ENCODE peak calls at places on chromosomes 2 and 18, in seven cellular contexts. One of them, this sample, is unnamed.

GRCh38 chr2:169653636-169654035 is 40.6 kb downstream of the CFAP210 start:
- DNase-seq in T-cell: no peak
- DNase-seq in G401: no peak
- DNase-seq in brain microvascular endothelial cell: no peak
- DNase-seq in fibroblast of the conjunctiva: no peak
- DNase-seq in nephron progenitor cell: no peak
- DNase-seq in Daoy: peak; percentile 7
- DNase-seq in this sample: no peak

GRCh38 chr2:162245737-162246136 is 2.5 kb upstream of the FAP start:
- DNase-seq in T-cell: no peak
- DNase-seq in G401: no peak
- DNase-seq in Daoy: peak; percentile 30
- DNase-seq in nephron progenitor cell: no peak
- DNase-seq in fibroblast of the conjunctiva: peak; percentile 48
- DNase-seq in brain microvascular endothelial cell: peak; percentile 75
- DNase-seq in this sample: no peak

GRCh38 chr2:239225921-239226561 is 174.8 kb downstream of the HDAC4 start:
- DNase-seq in nephron progenitor cell: no peak
- DNase-seq in fibroblast of the conjunctiva: peak; percentile 34
- DNase-seq in T-cell: no peak
- DNase-seq in Daoy: no peak
- DNase-seq in brain microvascular endothelial cell: peak; percentile 32
- DNase-seq in G401: no peak
- DNase-seq in this sample: peak; percentile 74

GRCh38 chr2:226366920-226367319 is 432.7 kb downstream of the IRS1 start:
- DNase-seq in brain microvascular endothelial cell: no peak
- DNase-seq in T-cell: no peak
- DNase-seq in nephron progenitor cell: no peak
- DNase-seq in Daoy: no peak
- DNase-seq in G401: no peak
- DNase-seq in fibroblast of the conjunctiva: no peak
- DNase-seq in this sample: no peak

GRCh38 chr18:59345556-59345955 is 13.5 kb downstream of the LMAN1 start:
- DNase-seq in Daoy: no peak
- DNase-seq in fibroblast of the conjunctiva: no peak
- DNase-seq in G401: no peak
- DNase-seq in nephron progenitor cell: no peak
- DNase-seq in brain microvascular endothelial cell: no peak
- DNase-seq in T-cell: no peak
- DNase-seq in this sample: no peak

GRCh38 chr2:32772623-32773221 is 144.9 kb downstream of the TTC27 start:
- DNase-seq in brain microvascular endothelial cell: peak; percentile 31
- DNase-seq in G401: peak; percentile 39
- DNase-seq in nephron progenitor cell: peak; percentile 30
- DNase-seq in Daoy: peak; percentile 33
- DNase-seq in T-cell: no peak
- DNase-seq in fibroblast of the conjunctiva: peak; percentile 63
- DNase-seq in this sample: peak; percentile 55

GRCh38 chr2:55901322-55901721 is 22.3 kb downstream of the EFEMP1 start:
- DNase-seq in T-cell: no peak
- DNase-seq in nephron progenitor cell: no peak
- DNase-seq in fibroblast of the conjunctiva: peak; percentile 56
- DNase-seq in G401: no peak
- DNase-seq in Daoy: peak; percentile 68
- DNase-seq in brain microvascular endothelial cell: no peak
- DNase-seq in this sample: no peak

GRCh38 chr2:74267068-74267467 is 68.7 kb downstream of the MTHFD2 start:
- DNase-seq in Daoy: peak; percentile 47
- DNase-seq in brain microvascular endothelial cell: no peak
- DNase-seq in fibroblast of the conjunctiva: no peak
- DNase-seq in nephron progenitor cell: no peak
- DNase-seq in G401: peak; percentile 29
- DNase-seq in T-cell: peak; percentile 52
- DNase-seq in this sample: peak; percentile 17

GRCh38 chr18:36899289-36899688 is 70.4 kb downstream of the KIAA1328 start:
- DNase-seq in T-cell: no peak
- DNase-seq in brain microvascular endothelial cell: no peak
- DNase-seq in G401: no peak
- DNase-seq in Daoy: no peak
- DNase-seq in nephron progenitor cell: no peak
- DNase-seq in fibroblast of the conjunctiva: no peak
- DNase-seq in this sample: no peak

GRCh38 chr2:28695245-28695647 is 56.4 kb upstream of the PPP1CB start:
- DNase-seq in nephron progenitor cell: peak; percentile 40
- DNase-seq in T-cell: no peak
- DNase-seq in fibroblast of the conjunctiva: no peak
- DNase-seq in Daoy: no peak
- DNase-seq in G401: no peak
- DNase-seq in brain microvascular endothelial cell: no peak
- DNase-seq in this sample: no peak

GRCh38 chr2:197904446-197904845 is 100.1 kb downstream of the PLCL1 start:
- DNase-seq in G401: no peak
- DNase-seq in brain microvascular endothelial cell: no peak
- DNase-seq in nephron progenitor cell: no peak
- DNase-seq in T-cell: no peak
- DNase-seq in Daoy: peak; percentile 15
- DNase-seq in fibroblast of the conjunctiva: no peak
- DNase-seq in this sample: no peak

GRCh38 chr18:59959079-59959478 is 59.3 kb downstream of the PMAIP1 start:
- DNase-seq in Daoy: peak; percentile 10
- DNase-seq in nephron progenitor cell: no peak
- DNase-seq in fibroblast of the conjunctiva: no peak
- DNase-seq in G401: no peak
- DNase-seq in T-cell: no peak
- DNase-seq in brain microvascular endothelial cell: no peak
- DNase-seq in this sample: no peak

GRCh38 chr2:117755768-117756167 is 58.7 kb upstream of the DDX18 start:
- DNase-seq in T-cell: no peak
- DNase-seq in G401: no peak
- DNase-seq in fibroblast of the conjunctiva: no peak
- DNase-seq in brain microvascular endothelial cell: no peak
- DNase-seq in Daoy: no peak
- DNase-seq in nephron progenitor cell: no peak
- DNase-seq in this sample: no peak

GRCh38 chr2:86304416-86304815 is 33.0 kb downstream of the REEP1 start:
- DNase-seq in G401: no peak
- DNase-seq in Daoy: no peak
- DNase-seq in fibroblast of the conjunctiva: no peak
- DNase-seq in nephron progenitor cell: no peak
- DNase-seq in T-cell: no peak
- DNase-seq in brain microvascular endothelial cell: no peak
- DNase-seq in this sample: no peak

GRCh38 chr18:76256897-76257500 is 238.0 kb downstream of the ZNF516 start:
- DNase-seq in nephron progenitor cell: peak; percentile 53
- DNase-seq in fibroblast of the conjunctiva: peak; percentile 49
- DNase-seq in brain microvascular endothelial cell: peak; percentile 51
- DNase-seq in T-cell: no peak
- DNase-seq in G401: peak; percentile 19
- DNase-seq in Daoy: no peak
- DNase-seq in this sample: no peak

GRCh38 chr2:30252723-30253688 is 21.7 kb downstream of the LBH start:
- DNase-seq in brain microvascular endothelial cell: peak; percentile 87
- DNase-seq in Daoy: peak; percentile 86
- DNase-seq in nephron progenitor cell: no peak
- DNase-seq in T-cell: no peak
- DNase-seq in G401: peak; percentile 57
- DNase-seq in fibroblast of the conjunctiva: peak; percentile 53
- DNase-seq in this sample: peak; percentile 92

GRCh38 chr18:24657461-24657860 is 197.0 kb downstream of the HRH4 start:
- DNase-seq in G401: peak; percentile 40
- DNase-seq in brain microvascular endothelial cell: no peak
- DNase-seq in fibroblast of the conjunctiva: no peak
- DNase-seq in Daoy: no peak
- DNase-seq in nephron progenitor cell: peak; percentile 21
- DNase-seq in T-cell: no peak
- DNase-seq in this sample: peak; percentile 57

This sample was measured in SJCRH30.